ENCODE peak calls at places on chromosomes 2 and 18, in six cellular contexts. Z is mammary epithelial cell, Q is HCT116, N is ovary, G is psoas muscle, Y is Karpas-422. M is an unnamed sample.

GRCh38 chr2:42859006-42859552 is 66.7 kb upstream of the HAAO start:
- DNase-seq in Q (peak), N (peak), Y (peak), Z (peak), G (no peak), M (peak)

GRCh38 chr2:26068602-26069298 is 34.9 kb downstream of the RAB10 start:
- DNase-seq in Y (peak), Q (peak), Z (peak), N (no peak), G (no peak), M (no peak)

GRCh38 chr2:239948100-239948881 is 76.9 kb downstream of the NDUFA10 start:
- DNase-seq in N (no peak), Z (no peak), Q (no peak), G (peak), Y (no peak), M (no peak)

GRCh38 chr18:25352629-25353005 is 651 bp upstream of the ZNF521 start:
- DNase-seq in Z (no peak), Y (no peak), G (no peak), Q (no peak), N (no peak), M (no peak)

GRCh38 chr2:213148572-213149331 is 2.7 kb downstream of the IKZF2 start:
- DNase-seq in N (no peak), G (no peak), Z (no peak), Y (no peak), Q (no peak), M (no peak)

GRCh38 chr2:85215074-85216050 is 82.2 kb downstream of the TCF7L1 start:
- DNase-seq in Q (no peak), Y (peak), Z (peak), G (peak), N (no peak), M (no peak)

GRCh38 chr18:62883937-62884735 is 168.8 kb downstream of the PHLPP1 start:
- DNase-seq in Z (no peak), N (no peak), G (no peak), Y (no peak), Q (no peak), M (no peak)

GRCh38 chr2:118539290-118539689 is 308.2 kb downstream of the EN1 start:
- DNase-seq in N (peak), Q (peak), G (peak), Y (peak), Z (no peak), M (peak)

GRCh38 chr2:42663106-42663755 is 94.8 kb downstream of the MTA3 start:
- DNase-seq in N (peak), Y (peak), Z (peak), G (peak), Q (peak), M (peak)

GRCh38 chr2:215410932-215411285 is 25.0 kb downstream of the FN1 start:
- DNase-seq in N (no peak), Y (no peak), G (no peak), Z (peak), Q (peak), M (no peak)

GRCh38 chr2:235263205-235264120 is 230.4 kb upstream of the AGAP1 start:
- DNase-seq in Q (peak), Z (peak), Y (no peak), G (peak), N (peak), M (peak)

GRCh38 chr2:28588231-28588725 is 92.4 kb downstream of the PLB1 start:
- DNase-seq in G (no peak), N (no peak), Q (no peak), Y (no peak), Z (no peak), M (no peak)

GRCh38 chr2:885230-886071 is 65.2 kb upstream of the SNTG2 start:
- DNase-seq in Q (no peak), Y (no peak), N (no peak), G (no peak), Z (no peak), M (no peak)

GRCh38 chr2:227183657-227184367 is 19.4 kb downstream of the COL4A3 start:
- DNase-seq in G (no peak), Z (no peak), N (no peak), Y (no peak), Q (no peak), M (no peak)

GRCh38 chr2:63488118-63488713 is 100.1 kb downstream of the WDPCP start:
- DNase-seq in G (no peak), Z (peak), Q (peak), Y (peak), N (peak), M (no peak)

GRCh38 chr18:57792741-57793629 is 10.1 kb downstream of the ATP8B1 start:
- DNase-seq in Y (peak), G (no peak), N (no peak), Q (no peak), Z (no peak), M (no peak)

GRCh38 chr2:219404291-219404910 is 13.8 kb upstream of the DES start:
- DNase-seq in G (peak), Y (no peak), Q (no peak), Z (no peak), N (no peak), M (no peak)

GRCh38 chr2:4020153-4020552 is 316.8 kb downstream of the DCDC2C start:
- DNase-seq in Y (no peak), G (no peak), Q (no peak), N (no peak), Z (no peak), M (no peak)

GRCh38 chr18:45628979-45629958 is 14.0 kb downstream of the SLC14A2 start:
- DNase-seq in Y (no peak), N (no peak), G (no peak), Z (peak), Q (no peak), M (no peak)

GRCh38 chr18:45626330-45627203 is 11.3 kb downstream of the SLC14A2 start:
- DNase-seq in N (no peak), Z (peak), Y (no peak), G (no peak), Q (no peak), M (no peak)

GRCh38 chr18:45627204-45627526 is 11.9 kb downstream of the SLC14A2 start:
- DNase-seq in Y (no peak), Z (no peak), Q (no peak), N (no peak), G (no peak), M (no peak)

GRCh38 chr18:45621068-45621511 is 5.8 kb downstream of the SLC14A2 start:
- DNase-seq in Y (peak), Z (peak), N (peak), G (no peak), Q (peak), M (peak)

DNA sequence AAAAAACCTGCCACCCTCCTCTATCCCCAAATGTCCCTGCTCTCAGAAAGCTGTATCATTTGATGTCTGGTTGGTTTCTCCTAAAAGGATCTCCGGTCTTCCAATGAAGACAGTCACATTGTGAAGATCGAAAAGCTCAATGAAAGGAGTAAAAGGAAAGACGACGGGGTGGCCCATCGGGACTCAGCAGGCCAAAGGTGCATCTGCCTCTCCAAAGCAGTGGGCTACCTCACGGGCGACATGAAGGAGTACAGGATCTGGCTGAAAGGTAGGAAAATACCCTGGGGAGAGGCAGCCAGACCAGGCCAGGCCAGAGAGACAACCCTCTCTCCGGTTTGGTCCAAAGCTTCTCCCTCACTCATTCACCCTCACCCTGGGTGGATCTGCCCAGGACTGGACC is 10.3 kb downstream of the SLC14A2 start:
- DNase-seq in Q (no peak), G (no peak), N (no peak), Y (no peak), Z (no peak), M (no peak)
- H3K27ac ChIP-seq in Q (no peak), G (no peak), N (no peak), Y (no peak), Z (no peak), M (no peak)

DNA sequence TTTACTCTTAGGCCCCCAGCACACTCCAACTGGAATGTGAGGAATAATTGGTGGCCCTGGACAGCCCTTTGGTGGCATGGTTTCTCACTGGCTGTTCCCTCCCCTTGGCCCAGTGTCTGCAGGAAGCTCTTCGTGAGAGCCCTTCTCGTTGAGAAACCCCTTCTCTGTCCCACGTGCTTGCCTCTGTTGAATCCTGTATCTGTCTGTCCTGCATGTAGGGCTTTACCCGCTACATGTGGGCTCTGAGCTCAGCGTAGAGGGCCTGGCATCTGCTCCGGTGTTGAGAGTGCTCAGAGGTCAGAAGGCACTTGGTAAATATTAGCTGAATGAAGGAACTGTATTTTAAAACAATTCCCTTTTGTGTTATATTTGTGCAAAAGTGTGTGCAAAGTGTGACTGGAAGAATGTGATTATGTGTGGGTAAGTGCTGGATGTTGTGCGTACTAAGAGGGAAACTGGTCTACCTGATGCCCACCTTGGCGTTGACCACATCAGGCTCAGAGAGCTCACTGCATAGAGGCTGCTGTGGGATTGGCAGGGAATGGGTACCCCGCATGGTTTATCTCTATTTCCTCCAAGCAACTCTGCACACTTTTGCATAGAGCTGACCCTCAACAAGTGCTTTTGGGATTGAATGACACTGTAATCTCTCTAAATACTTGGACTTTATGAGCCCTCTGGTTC is 40.0 kb downstream of the RNF144A start:
- DNase-seq in Z (no peak), Q (no peak), Y (no peak), N (no peak), G (no peak), M (no peak)
- H3K27ac ChIP-seq in Z (no peak), Q (no peak), Y (no peak), N (no peak), G (peak), M (peak)

DNA sequence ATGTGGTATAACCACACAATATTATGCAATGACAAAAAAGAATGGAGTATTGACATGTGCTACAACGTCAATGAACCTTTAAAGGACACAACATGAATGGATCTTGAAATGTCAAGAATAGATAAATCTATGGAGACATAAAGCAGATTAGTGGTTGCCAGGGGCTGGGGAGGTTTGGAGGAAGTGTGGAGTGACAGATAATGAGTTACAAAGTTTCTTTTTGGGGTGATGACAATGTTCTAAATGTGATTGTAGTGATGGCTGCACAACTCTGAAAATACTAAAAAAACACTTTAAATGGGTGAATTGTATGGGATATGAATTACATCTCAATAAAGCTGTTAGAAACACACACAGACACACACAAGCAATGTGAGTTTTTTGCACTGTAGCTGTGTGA is 37.4 kb upstream of the C1D start:
- DNase-seq in G (no peak), Y (no peak), Z (no peak), Q (no peak), N (no peak), M (no peak)
- H3K27ac ChIP-seq in G (no peak), Y (no peak), Z (no peak), Q (no peak), N (no peak), M (no peak)

GRCh38 chr18:59787998-59788875 is 91.0 kb upstream of the CCBE1 start:
- DNase-seq in G (no peak), Z (peak), N (no peak), Y (no peak), Q (peak), M (no peak)
- H3K27ac ChIP-seq in G (no peak), Z (no peak), N (no peak), Y (no peak), Q (peak), M (no peak)

DNA sequence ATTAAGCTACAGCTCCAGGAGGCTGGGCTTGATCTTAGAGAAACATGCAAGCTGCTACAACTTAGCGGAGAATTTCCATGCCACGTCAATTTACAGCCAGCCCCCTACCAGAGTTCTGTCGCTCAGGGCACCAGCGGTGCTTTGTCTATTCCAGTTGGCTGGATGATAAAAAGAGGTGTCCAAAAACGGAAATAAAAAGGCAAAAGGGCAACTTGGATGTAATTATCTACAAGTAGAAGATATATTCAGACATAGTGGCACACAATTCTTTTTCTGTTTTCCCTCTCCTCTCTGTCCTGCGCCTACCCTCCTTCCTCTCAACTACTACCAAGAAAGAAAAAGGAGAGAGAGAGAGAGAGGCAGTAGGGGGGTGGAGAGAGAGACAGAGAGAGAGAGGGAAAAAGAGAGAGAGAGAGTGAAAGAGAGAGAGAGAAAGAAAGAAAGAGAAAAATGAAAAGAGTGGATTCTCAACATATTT is 363 bp upstream of the RFTN2 start:
- DNase-seq in Z (no peak), Y (no peak), N (no peak), Q (no peak), G (no peak), M (peak)
- H3K27ac ChIP-seq in Z (no peak), Y (no peak), N (peak), Q (no peak), G (peak), M (peak)

M was measured in substantia nigra.